ENCODE peak calls at places on chromosomes 2 and 18, in four cellular contexts. One of them, this sample, is unnamed.

GRCh38 chr2:204608261-204608660 is 63.0 kb downstream of the PARD3B start:
- DNase-seq in A549: no peak
- DNase-seq in IMR-90: peak
- DNase-seq in K562: no peak
- DNase-seq in this sample: no peak

GRCh38 chr18:44458777-44459176 is 221.9 kb upstream of the SETBP1 start:
- DNase-seq in A549: no peak
- DNase-seq in K562: no peak
- DNase-seq in IMR-90: peak
- DNase-seq in this sample: no peak

GRCh38 chr2:63698825-63699548 is 110.2 kb downstream of the MDH1 start:
- DNase-seq in A549: peak
- DNase-seq in K562: no peak
- DNase-seq in IMR-90: peak
- DNase-seq in this sample: no peak

GRCh38 chr2:44290271-44290670 is 15.0 kb downstream of the SLC3A1 start:
- DNase-seq in K562: no peak
- DNase-seq in IMR-90: peak
- DNase-seq in A549: no peak
- DNase-seq in this sample: no peak

GRCh38 chr2:158553257-158553656 is 96.5 kb downstream of the PKP4 start:
- DNase-seq in K562: no peak
- DNase-seq in A549: no peak
- DNase-seq in IMR-90: no peak
- DNase-seq in this sample: no peak

GRCh38 chr2:98923244-98923940 is 12.6 kb downstream of the CRACDL start:
- DNase-seq in K562: no peak
- DNase-seq in IMR-90: no peak
- DNase-seq in A549: no peak
- DNase-seq in this sample: no peak

GRCh38 chr2:60499651-60500300 is 53.7 kb downstream of the BCL11A start:
- DNase-seq in IMR-90: no peak
- DNase-seq in A549: no peak
- DNase-seq in K562: no peak
- DNase-seq in this sample: no peak

GRCh38 chr2:212815453-212815852 is 276.9 kb upstream of the ERBB4 start:
- DNase-seq in A549: no peak
- DNase-seq in K562: no peak
- DNase-seq in IMR-90: no peak
- DNase-seq in this sample: no peak

GRCh38 chr2:239881561-239882320 is 143.4 kb downstream of the NDUFA10 start:
- DNase-seq in K562: no peak
- DNase-seq in IMR-90: no peak
- DNase-seq in A549: no peak
- DNase-seq in this sample: no peak

GRCh38 chr18:63963610-63964256 is 6.1 kb upstream of the SERPINB8 start:
- DNase-seq in IMR-90: peak
- DNase-seq in K562: no peak
- DNase-seq in A549: no peak
- DNase-seq in this sample: no peak

GRCh38 chr18:62324917-62325805 is at the start of gene TNFRSF11A:
- DNase-seq in IMR-90: no peak
- DNase-seq in K562: peak
- DNase-seq in A549: peak
- DNase-seq in this sample: no peak

GRCh38 chr2:214066847-214067246 is 344.0 kb upstream of the VWC2L start:
- DNase-seq in K562: no peak
- DNase-seq in A549: no peak
- DNase-seq in IMR-90: no peak
- DNase-seq in this sample: no peak

GRCh38 chr2:176098366-176099158 is 1.0 kb upstream of the HOXD12 start:
- DNase-seq in IMR-90: no peak
- DNase-seq in K562: no peak
- DNase-seq in A549: no peak
- DNase-seq in this sample: no peak

GRCh38 chr18:53715243-53715853 is 509.1 kb downstream of the MBD2 start:
- DNase-seq in IMR-90: no peak
- DNase-seq in A549: no peak
- DNase-seq in K562: no peak
- DNase-seq in this sample: no peak

GRCh38 chr2:182715121-182715895 is 749 bp upstream of the DNAJC10 start:
- DNase-seq in A549: peak
- DNase-seq in IMR-90: peak
- DNase-seq in K562: no peak
- DNase-seq in this sample: no peak

GRCh38 chr2:17442334-17442733 is 75.9 kb downstream of the RAD51AP2 start:
- DNase-seq in IMR-90: peak
- DNase-seq in K562: no peak
- DNase-seq in A549: no peak
- DNase-seq in this sample: no peak

GRCh38 chr2:27461118-27461517 is 18.9 kb downstream of the KRTCAP3 start:
- DNase-seq in A549: no peak
- DNase-seq in IMR-90: no peak
- DNase-seq in K562: peak
- DNase-seq in this sample: no peak

GRCh38 chr2:55879976-55880375 is 43.6 kb downstream of the EFEMP1 start:
- DNase-seq in A549: no peak
- DNase-seq in K562: no peak
- DNase-seq in IMR-90: peak
- DNase-seq in this sample: no peak

GRCh38 chr2:74312913-74313312 is 30.3 kb downstream of the SLC4A5 start:
- DNase-seq in A549: no peak
- DNase-seq in IMR-90: no peak
- DNase-seq in K562: no peak
- DNase-seq in this sample: no peak

GRCh38 chr2:118969025-118969733 is 27.2 kb downstream of the MARCO start:
- DNase-seq in A549: no peak
- DNase-seq in IMR-90: no peak
- DNase-seq in K562: no peak
- DNase-seq in this sample: no peak

GRCh38 chr2:102253753-102254150 is 57.6 kb upstream of the IL1RL1 start:
- DNase-seq in K562: no peak
- DNase-seq in IMR-90: peak
- DNase-seq in A549: no peak
- DNase-seq in this sample: no peak

GRCh38 chr2:9937968-9938367 is 13.5 kb upstream of the GRHL1 start:
- DNase-seq in K562: no peak
- DNase-seq in A549: no peak
- DNase-seq in IMR-90: no peak
- DNase-seq in this sample: no peak

GRCh38 chr2:126839711-126840110 is 59.0 kb upstream of the TEX51 start:
- DNase-seq in K562: no peak
- DNase-seq in A549: no peak
- DNase-seq in IMR-90: no peak
- DNase-seq in this sample: no peak

GRCh38 chr18:33210575-33211189 is 229.8 kb downstream of the CCDC178 start:
- DNase-seq in A549: no peak
- DNase-seq in K562: no peak
- DNase-seq in IMR-90: peak
- DNase-seq in this sample: no peak

GRCh38 chr2:158194229-158194628 is 92.6 kb downstream of the UPP2 start:
- DNase-seq in K562: no peak
- DNase-seq in A549: no peak
- DNase-seq in IMR-90: no peak
- DNase-seq in this sample: no peak

GRCh38 chr18:44679056-44679911 is 1.4 kb upstream of the SETBP1 start:
- DNase-seq in IMR-90: peak
- DNase-seq in K562: peak
- DNase-seq in A549: peak
- DNase-seq in this sample: no peak

GRCh38 chr2:216109962-216110614 is 940 bp downstream of the XRCC5 start:
- DNase-seq in A549: peak
- DNase-seq in K562: no peak
- DNase-seq in IMR-90: peak
- DNase-seq in this sample: no peak

GRCh38 chr2:201515573-201516246 is 64.2 kb downstream of the STRADB start:
- DNase-seq in IMR-90: no peak
- DNase-seq in A549: no peak
- DNase-seq in K562: no peak
- DNase-seq in this sample: no peak

GRCh38 chr2:199833525-199833924 is 17.5 kb downstream of the FTCDNL1 start:
- DNase-seq in A549: no peak
- DNase-seq in IMR-90: no peak
- DNase-seq in K562: no peak
- DNase-seq in this sample: no peak

GRCh38 chr18:45785015-45785597 is 40.4 kb upstream of the SIGLEC15 start:
- DNase-seq in IMR-90: peak
- DNase-seq in K562: no peak
- DNase-seq in A549: no peak
- DNase-seq in this sample: no peak
- TF ChIP-seq ELK1 in IMR-90: no peak
- TF ChIP-seq ELK1 in K562: no peak
- TF ChIP-seq ELK1 in A549: no peak
- TF ChIP-seq ELK1 in this sample: no peak

GRCh38 chr2:46615555-46616487 is 136.5 kb downstream of the TMEM247 start:
- DNase-seq in A549: peak
- DNase-seq in IMR-90: peak
- DNase-seq in K562: no peak
- DNase-seq in this sample: no peak
- TF ChIP-seq ELK1 in A549: no peak
- TF ChIP-seq ELK1 in IMR-90: no peak
- TF ChIP-seq ELK1 in K562: no peak
- TF ChIP-seq ELK1 in this sample: no peak

GRCh38 chr2:23427350-23427749 is 42.4 kb downstream of the KLHL29 start:
- DNase-seq in A549: no peak
- DNase-seq in K562: no peak
- DNase-seq in IMR-90: no peak
- DNase-seq in this sample: no peak
- TF ChIP-seq ELK1 in A549: no peak
- TF ChIP-seq ELK1 in K562: no peak
- TF ChIP-seq ELK1 in IMR-90: no peak
- TF ChIP-seq ELK1 in this sample: no peak

GRCh38 chr18:39648616-39649015 is 2083.0 kb upstream of the CELF4 start:
- DNase-seq in K562: no peak
- DNase-seq in IMR-90: no peak
- DNase-seq in A549: no peak
- DNase-seq in this sample: no peak
- TF ChIP-seq ELK1 in K562: no peak
- TF ChIP-seq ELK1 in IMR-90: no peak
- TF ChIP-seq ELK1 in A549: no peak
- TF ChIP-seq ELK1 in this sample: no peak

GRCh38 chr2:173715483-173715882 is 249.7 kb downstream of the SP3 start:
- DNase-seq in A549: no peak
- DNase-seq in IMR-90: no peak
- DNase-seq in K562: no peak
- DNase-seq in this sample: no peak
- TF ChIP-seq ELK1 in A549: no peak
- TF ChIP-seq ELK1 in IMR-90: no peak
- TF ChIP-seq ELK1 in K562: no peak
- TF ChIP-seq ELK1 in this sample: no peak

GRCh38 chr2:129229830-129230441 is 749.5 kb upstream of the RAB6C start:
- DNase-seq in K562: no peak
- DNase-seq in A549: no peak
- DNase-seq in IMR-90: no peak
- DNase-seq in this sample: no peak
- TF ChIP-seq ELK1 in K562: no peak
- TF ChIP-seq ELK1 in A549: no peak
- TF ChIP-seq ELK1 in IMR-90: no peak
- TF ChIP-seq ELK1 in this sample: no peak

GRCh38 chr2:222942977-222943376 is 82.1 kb downstream of the ACSL3 start:
- DNase-seq in K562: no peak
- DNase-seq in A549: no peak
- DNase-seq in IMR-90: no peak
- DNase-seq in this sample: no peak
- TF ChIP-seq ELK1 in K562: no peak
- TF ChIP-seq ELK1 in A549: no peak
- TF ChIP-seq ELK1 in IMR-90: no peak
- TF ChIP-seq ELK1 in this sample: no peak